ENCODE peak calls at places on chromosomes 5 and 9, in six cellular contexts. J is HL-60, H is breast epithelium, V is sigmoid colon, S is K562, Q is stomach. K is an unnamed sample. For H3K27me3, the result is how much of the 10 kb centered on the place peaks cover.

GRCh38 chr9:126292736-126293521 is 33.7 kb upstream of the MVB12B start:
- DNase-seq in S (no peak), Q (no peak), J (no peak), V (no peak), H (no peak), K (no peak)

GRCh38 chr9:135216236-135216635 is 128.8 kb downstream of the OLFM1 start:
- DNase-seq in Q (no peak), H (no peak), S (no peak), J (no peak), V (peak), K (no peak)

GRCh38 chr5:121100931-121101330 is 636.8 kb downstream of the PRR16 start:
- DNase-seq in S (no peak), J (no peak), H (no peak), V (no peak), Q (no peak), K (no peak)

GRCh38 chr5:15499528-15500325 is at the start of gene FBXL7:
- DNase-seq in J (no peak), H (peak), V (peak), Q (peak), S (no peak), K (peak)

GRCh38 chr9:137201205-137201868 is 796 bp upstream of the TPRN start:
- DNase-seq in H (no peak), J (peak), V (no peak), Q (no peak), S (no peak), K (no peak)

GRCh38 chr9:120723547-120723946 is 9.3 kb upstream of the MEGF9 start:
- DNase-seq in S (no peak), V (no peak), Q (no peak), J (no peak), H (no peak), K (no peak)

GRCh38 chr9:34957492-34958410 is at the start of gene PHF24:
- DNase-seq in V (no peak), H (no peak), S (peak), Q (no peak), J (no peak), K (no peak)

GRCh38 chr5:56155085-56155484 is 78.0 kb downstream of the ANKRD55 start:
- DNase-seq in V (no peak), S (no peak), J (peak), H (no peak), Q (no peak), K (no peak)

GRCh38 chr5:175250426-175250825 is 193.6 kb downstream of the DRD1 start:
- DNase-seq in Q (no peak), J (no peak), S (no peak), V (no peak), H (no peak), K (no peak)

GRCh38 chr5:50320131-50320749 is 120.8 kb downstream of the EMB start:
- DNase-seq in V (no peak), S (no peak), J (no peak), H (no peak), Q (no peak), K (no peak)

GRCh38 chr5:10724799-10725507 is 36.1 kb downstream of the DAP start:
- DNase-seq in S (peak), J (no peak), H (no peak), Q (peak), V (peak), K (peak)

GRCh38 chr5:157172408-157172807 is 6.3 kb upstream of the GARIN3 start:
- DNase-seq in Q (no peak), V (no peak), J (no peak), S (no peak), H (no peak), K (no peak)

GRCh38 chr9:124764774-124765438 is 6.2 kb downstream of the NR6A1 start:
- DNase-seq in H (no peak), S (peak), V (no peak), Q (no peak), J (no peak), K (no peak)

GRCh38 chr5:125219710-125220109 is 473.3 kb upstream of the ZNF608 start:
- DNase-seq in J (no peak), V (no peak), S (no peak), H (no peak), Q (no peak), K (no peak)

GRCh38 chr9:32571969-32572899 is 725 bp downstream of the NDUFB6 start:
- DNase-seq in S (peak), J (peak), H (no peak), V (peak), Q (peak), K (peak)

GRCh38 chr9:26975728-26976707 is 19.8 kb downstream of the IFT74 start:
- DNase-seq in H (no peak), S (no peak), V (no peak), Q (peak), J (peak), K (no peak)

GRCh38 chr9:111034573-111035539 is 3.4 kb downstream of the LPAR1 start:
- DNase-seq in J (no peak), S (no peak), Q (no peak), H (no peak), V (no peak), K (no peak)

GRCh38 chr9:976805-977360 is 428 bp downstream of the DMRT3 start:
- DNase-seq in S (no peak), H (no peak), J (no peak), Q (no peak), V (no peak), K (no peak)

GRCh38 chr9:18105996-18106595 is 367.9 kb upstream of the ADAMTSL1 start:
- DNase-seq in S (no peak), H (no peak), Q (no peak), V (no peak), J (no peak), K (no peak)

GRCh38 chr9:13524245-13524644 is 244.8 kb upstream of the MPDZ start:
- DNase-seq in Q (no peak), H (no peak), J (no peak), S (no peak), V (no peak), K (no peak)

GRCh38 chr5:178416206-178416882 is 173.8 kb downstream of the COL23A1 start:
- DNase-seq in H (no peak), J (no peak), Q (no peak), V (peak), S (no peak), K (no peak)

DNA sequence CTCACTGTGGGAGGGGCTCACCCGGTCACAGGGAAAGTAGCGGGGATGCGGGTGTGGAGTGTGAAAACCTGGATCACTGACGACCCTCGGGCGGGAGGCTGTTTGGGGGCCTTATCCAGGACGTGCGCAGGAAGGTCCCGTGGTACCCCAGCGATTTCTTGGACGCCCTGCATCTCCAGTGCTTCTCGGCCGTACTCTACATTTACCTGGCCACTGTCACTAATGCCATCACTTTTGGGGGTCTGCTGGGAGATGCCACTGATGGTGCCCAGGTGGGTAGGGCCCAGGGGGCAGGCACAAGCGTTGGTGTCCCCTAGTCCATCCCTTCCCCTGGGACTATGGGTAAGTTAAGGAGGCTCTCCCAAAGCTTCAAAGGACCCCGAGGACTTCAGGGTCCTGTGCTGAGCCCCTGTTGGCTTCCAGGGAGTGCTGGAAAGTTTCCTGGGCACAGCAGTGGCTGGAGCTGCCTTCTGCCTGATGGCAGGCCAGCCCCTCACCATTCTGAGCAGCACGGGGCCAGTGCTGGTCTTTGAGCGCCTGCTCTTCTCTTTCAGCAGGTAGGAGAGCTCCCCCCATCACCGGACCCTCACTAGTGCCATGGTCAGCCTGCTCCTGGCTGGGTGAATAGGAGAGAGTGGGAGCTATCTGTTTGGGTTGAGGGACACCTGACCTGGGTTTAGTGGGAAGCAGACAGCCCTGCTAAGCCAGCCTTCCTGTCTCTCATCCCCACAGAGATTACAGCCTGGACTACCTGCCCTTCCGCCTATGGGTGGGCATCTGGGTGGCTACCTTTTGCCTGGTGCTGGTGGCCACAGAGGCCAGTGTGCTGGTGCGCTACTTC is 3.9 kb downstream of the SLC4A9 start:
- DNase-seq in Q (no peak), V (no peak), J (no peak), S (no peak), H (no peak), K (no peak)
- TF ChIP-seq CTCF in Q (no peak), V (no peak), J (no peak), S (no peak), H (no peak), K (no peak)

DNA sequence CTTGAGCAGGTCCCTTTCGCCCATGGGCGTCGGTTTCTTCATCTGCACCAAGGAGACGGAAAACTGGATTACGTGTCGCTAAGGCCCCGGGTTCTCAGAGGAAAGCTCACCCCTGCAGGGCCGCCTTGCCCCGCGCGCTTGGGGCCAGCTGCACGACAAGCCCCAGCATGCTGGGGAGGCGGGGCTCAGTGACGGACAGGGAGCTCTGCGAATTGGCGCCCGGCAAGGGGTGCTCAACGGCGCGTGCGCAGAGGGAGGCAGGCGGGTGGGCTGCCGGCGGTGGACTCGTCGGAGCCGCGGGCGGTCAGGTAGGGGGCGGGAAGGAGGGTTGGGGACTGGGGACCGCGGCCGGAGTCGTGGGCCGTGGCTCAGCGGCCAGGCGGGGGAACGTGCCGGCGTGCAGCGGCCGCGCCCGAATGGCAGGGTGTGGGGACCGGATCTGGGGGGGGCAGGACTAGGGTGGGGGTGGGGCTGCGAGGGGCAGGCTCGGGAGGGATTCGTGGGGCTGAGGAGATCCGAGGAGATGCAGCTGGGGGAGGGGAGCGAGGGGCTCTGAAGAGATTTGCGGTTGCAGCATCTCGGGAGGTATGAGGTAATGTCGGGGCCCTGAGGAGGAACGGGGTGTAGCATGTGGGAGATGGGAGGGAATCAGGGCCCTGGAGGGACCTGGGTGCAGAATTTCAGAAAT is at the start of gene TRIM32:
- DNase-seq in J (peak), V (peak), Q (peak), S (peak), H (peak), K (peak)
- TF ChIP-seq POLR2AphosphoS5 in J (no peak), V (peak), Q (peak), S (no peak), H (peak), K (peak)

GRCh38 chr5:76403713-76403962 is 553 bp downstream of the IQGAP2 start:
- DNase-seq in H (no peak), Q (no peak), J (no peak), V (no peak), S (no peak), K (peak)

GRCh38 chr5:76402251-76402879 is 720 bp upstream of the IQGAP2 start:
- DNase-seq in V (no peak), S (peak), Q (peak), H (no peak), J (peak), K (peak)

GRCh38 chr5:76401801-76402250 is 1.3 kb upstream of the IQGAP2 start:
- DNase-seq in Q (no peak), S (no peak), V (no peak), H (no peak), J (peak), K (no peak)

GRCh38 chr5:76403963-76404693 is 1.0 kb downstream of the IQGAP2 start:
- DNase-seq in V (peak), Q (peak), J (peak), H (peak), S (peak), K (peak)

DNA sequence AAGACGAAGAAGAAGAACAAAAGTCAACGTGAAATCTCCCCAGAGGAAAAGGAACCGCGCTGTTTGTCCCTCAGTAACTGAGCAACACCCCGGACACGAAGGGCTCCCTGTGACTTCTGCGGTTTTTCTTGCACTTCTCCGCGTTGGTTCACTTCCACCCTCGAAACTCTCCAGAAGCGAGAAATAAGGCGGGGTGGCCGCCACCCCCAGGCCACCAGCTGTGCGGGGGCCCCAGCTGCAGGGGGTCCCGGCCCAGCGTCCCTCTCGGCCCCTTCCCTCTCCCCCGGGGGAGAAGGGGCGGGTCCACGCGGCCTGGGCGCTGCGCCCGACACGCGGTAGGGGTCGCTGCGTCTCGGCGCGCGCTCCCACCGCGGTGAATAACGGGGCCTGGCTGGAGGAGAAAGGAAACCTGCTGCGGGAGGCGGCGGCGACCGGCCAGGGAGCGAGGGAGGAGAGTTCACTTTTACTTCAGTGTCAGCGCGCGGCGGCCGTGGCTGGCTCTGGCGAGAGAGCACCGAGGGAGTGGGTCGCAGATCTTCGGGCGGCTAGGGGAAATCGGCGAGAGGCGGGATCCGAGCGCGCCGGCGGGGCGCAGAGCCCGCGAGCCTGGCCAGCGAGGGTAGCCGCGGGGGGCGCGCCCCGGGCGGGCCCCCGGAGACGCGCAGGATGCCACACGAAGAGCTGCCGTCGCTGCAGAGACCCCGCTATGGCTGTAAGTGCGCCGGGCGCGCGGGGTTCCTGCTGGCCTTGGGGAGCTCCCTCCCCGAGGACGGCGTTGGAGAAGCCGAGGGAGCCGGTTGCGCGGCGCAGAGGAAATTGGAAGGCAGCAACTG is at the start of gene IQGAP2:
- DNase-seq in V (peak), J (peak), Q (peak), H (peak), S (peak), K (peak)
- H3K27me3 ChIP-seq in V (under half), J (under half), Q (under half), H (under half), S (under half), K (under half)

DNA sequence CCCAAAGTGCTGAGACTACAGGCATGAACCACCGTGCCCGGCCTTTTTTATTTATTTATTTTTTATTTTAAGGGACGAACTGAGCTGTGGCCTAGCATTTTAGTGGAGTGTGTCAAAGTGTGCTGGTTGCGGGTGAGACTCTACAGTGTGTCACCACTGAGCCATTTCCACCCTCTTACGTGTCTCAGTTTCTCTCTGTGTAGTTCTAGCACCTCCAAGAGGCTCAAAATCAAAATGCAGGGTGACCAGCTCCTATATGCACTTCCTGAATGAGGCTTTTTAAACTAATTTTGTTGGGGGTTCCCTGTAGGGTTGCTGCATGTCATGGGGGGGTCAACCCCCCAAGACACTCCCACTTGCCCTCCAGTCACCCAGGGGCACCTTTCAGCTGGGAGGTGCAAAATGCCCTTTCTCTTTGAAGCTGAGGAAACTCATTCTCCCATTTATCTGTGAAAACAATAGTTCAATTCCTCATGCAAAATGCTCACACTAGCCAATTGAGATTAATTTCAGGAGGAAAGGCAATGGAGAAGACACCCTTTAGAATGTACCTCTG is 69.3 kb downstream of the COL15A1 start:
- DNase-seq in V (no peak), H (no peak), S (peak), J (no peak), Q (no peak), K (no peak)
- TF ChIP-seq CTCF in V (peak), H (no peak), S (peak), J (no peak), Q (no peak), K (no peak)

GRCh38 chr9:91043041-91043740 is 241.6 kb downstream of the SYK start:
- DNase-seq in Q (no peak), S (no peak), V (no peak), H (no peak), J (no peak), K (no peak)

GRCh38 chr9:91042541-91042940 is 240.9 kb downstream of the SYK start:
- DNase-seq in H (no peak), V (no peak), S (no peak), J (peak), Q (no peak), K (no peak)

GRCh38 chr9:91045036-91045435 is 243.4 kb downstream of the SYK start:
- DNase-seq in J (no peak), S (no peak), Q (no peak), V (no peak), H (no peak), K (no peak)

GRCh38 chr9:91043786-91044185 is 242.2 kb downstream of the SYK start:
- DNase-seq in V (no peak), S (no peak), Q (no peak), J (no peak), H (no peak), K (no peak)

DNA sequence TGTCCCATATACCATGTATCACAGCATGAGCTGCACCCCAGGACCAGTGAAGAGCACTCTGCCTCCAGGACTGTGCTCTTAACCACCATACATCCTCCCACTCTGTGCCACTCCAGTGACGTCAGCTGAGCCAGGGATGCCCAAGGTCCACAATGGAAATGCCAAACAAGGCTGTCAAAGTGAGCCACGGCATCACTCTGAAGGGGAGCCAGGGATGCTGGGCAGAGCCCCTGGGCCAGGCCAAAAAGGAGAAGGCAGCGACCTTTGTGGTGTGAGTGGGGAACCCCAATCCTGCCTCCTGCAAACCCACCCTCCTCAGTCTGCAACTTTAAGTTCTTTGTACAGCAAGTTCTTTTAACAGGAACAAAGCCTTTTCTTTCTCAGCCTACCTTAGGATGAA is 242.7 kb downstream of the SYK start:
- DNase-seq in V (no peak), S (no peak), H (no peak), Q (no peak), J (no peak), K (no peak)
- TF ChIP-seq POLR2AphosphoS5 in V (no peak), S (no peak), H (no peak), Q (no peak), J (no peak), K (no peak)

DNA sequence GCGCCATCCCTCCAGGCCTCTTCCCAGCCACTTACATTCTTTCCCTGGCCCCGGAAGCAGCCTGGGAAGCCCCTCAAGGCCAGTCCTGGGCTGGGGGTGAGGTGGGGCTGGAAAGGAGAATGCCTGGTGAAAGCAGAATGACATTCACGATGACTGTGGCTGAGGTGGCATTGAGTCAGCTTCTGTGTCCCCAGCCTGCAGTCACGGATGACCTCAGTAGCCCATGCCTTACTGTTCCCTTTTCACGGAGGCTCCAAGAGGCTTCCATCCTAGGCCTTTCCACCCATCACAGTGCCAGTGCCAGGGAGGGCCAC is 2.7 kb downstream of the PRDM12 start:
- DNase-seq in J (no peak), V (no peak), S (peak), Q (no peak), H (no peak), K (no peak)
- H3K27me3 ChIP-seq in J (half or more), V (under half), S (under half), Q (half or more), H (under half), K (under half)

GRCh38 chr5:139820130-139820529 is 24.5 kb downstream of the PSD2 start:
- DNase-seq in Q (no peak), S (no peak), H (no peak), J (no peak), V (peak), K (no peak)

GRCh38 chr5:139823757-139824355 is 28.2 kb downstream of the PSD2 start:
- DNase-seq in H (no peak), V (peak), Q (no peak), S (no peak), J (no peak), K (no peak)

GRCh38 chr5:139820606-139821005 is 25.0 kb downstream of the PSD2 start:
- DNase-seq in J (no peak), H (no peak), V (peak), S (no peak), Q (no peak), K (no peak)

GRCh38 chr5:139821806-139822552 is 26.4 kb downstream of the PSD2 start:
- DNase-seq in H (no peak), Q (no peak), S (no peak), V (peak), J (no peak), K (no peak)

GRCh38 chr5:139822553-139823425 is 27.2 kb downstream of the PSD2 start:
- DNase-seq in V (peak), H (no peak), Q (no peak), S (no peak), J (no peak), K (no peak)
- TF ChIP-seq CTCF in V (no peak), H (no peak), Q (no peak), S (no peak), J (no peak), K (no peak)

K was measured in prostate gland.